ENCODE peak calls at places on chromosomes 13 and 19, in six cellular contexts. One of them, this sample, is unnamed.

GRCh38 chr13:36297259-36297599 is 385 bp downstream of the CCDC169 start:
- DNase-seq in GM12878: no peak
- DNase-seq in HCT116: no peak
- DNase-seq in HepG2: no peak
- DNase-seq in K562: no peak
- DNase-seq in H1: no peak
- DNase-seq in this sample: no peak

GRCh38 chr13:94661396-94661795 is 50.9 kb downstream of the SOX21 start:
- DNase-seq in HCT116: no peak
- DNase-seq in H1: no peak
- DNase-seq in GM12878: no peak
- DNase-seq in K562: no peak
- DNase-seq in HepG2: no peak
- DNase-seq in this sample: no peak

GRCh38 chr13:30618186-30618937 is 642 bp downstream of the USPL1 start:
- DNase-seq in H1: no peak
- DNase-seq in HCT116: no peak
- DNase-seq in K562: peak
- DNase-seq in HepG2: peak
- DNase-seq in GM12878: no peak
- DNase-seq in this sample: no peak

GRCh38 chr13:47903836-47904235 is 97.2 kb downstream of the SUCLA2 start:
- DNase-seq in HCT116: no peak
- DNase-seq in H1: no peak
- DNase-seq in GM12878: no peak
- DNase-seq in K562: no peak
- DNase-seq in HepG2: no peak
- DNase-seq in this sample: no peak

GRCh38 chr13:53250272-53250875 is 221.8 kb downstream of the OLFM4 start:
- DNase-seq in H1: no peak
- DNase-seq in HCT116: peak
- DNase-seq in GM12878: peak
- DNase-seq in HepG2: peak
- DNase-seq in K562: peak
- DNase-seq in this sample: peak

GRCh38 chr19:2072757-2073551 is 21.9 kb upstream of the MKNK2 start:
- DNase-seq in GM12878: no peak
- DNase-seq in K562: no peak
- DNase-seq in HepG2: no peak
- DNase-seq in H1: no peak
- DNase-seq in HCT116: no peak
- DNase-seq in this sample: no peak

GRCh38 chr13:114118763-114119123 is 13.7 kb downstream of the RASA3 start:
- DNase-seq in HepG2: no peak
- DNase-seq in HCT116: no peak
- DNase-seq in H1: no peak
- DNase-seq in K562: no peak
- DNase-seq in GM12878: no peak
- DNase-seq in this sample: no peak

GRCh38 chr19:17529239-17530158 is 18.1 kb downstream of the PGLS start:
- DNase-seq in H1: no peak
- DNase-seq in GM12878: no peak
- DNase-seq in K562: no peak
- DNase-seq in HCT116: no peak
- DNase-seq in HepG2: no peak
- DNase-seq in this sample: no peak

GRCh38 chr13:48531416-48532145 is 1.3 kb downstream of the RCBTB2 start:
- DNase-seq in K562: no peak
- DNase-seq in H1: no peak
- DNase-seq in HCT116: no peak
- DNase-seq in HepG2: peak
- DNase-seq in GM12878: peak
- DNase-seq in this sample: no peak

GRCh38 chr19:14450168-14450874 is 17.2 kb downstream of the PKN1 start:
- DNase-seq in HepG2: peak
- DNase-seq in K562: peak
- DNase-seq in HCT116: peak
- DNase-seq in H1: peak
- DNase-seq in GM12878: no peak
- DNase-seq in this sample: peak

GRCh38 chr19:44745386-44745831 is 3.1 kb upstream of the BCL3 start:
- DNase-seq in GM12878: no peak
- DNase-seq in H1: no peak
- DNase-seq in K562: no peak
- DNase-seq in HepG2: no peak
- DNase-seq in HCT116: peak
- DNase-seq in this sample: no peak

GRCh38 chr19:19531951-19532805 is 3.5 kb downstream of the YJEFN3 start:
- DNase-seq in K562: peak
- DNase-seq in HepG2: peak
- DNase-seq in HCT116: no peak
- DNase-seq in GM12878: no peak
- DNase-seq in H1: peak
- DNase-seq in this sample: peak

GRCh38 chr13:33870046-33870668 is 52.2 kb downstream of the RFC3 start:
- DNase-seq in K562: no peak
- DNase-seq in HCT116: no peak
- DNase-seq in HepG2: no peak
- DNase-seq in H1: no peak
- DNase-seq in GM12878: no peak
- DNase-seq in this sample: no peak

GRCh38 chr19:35144600-35145436 is 1.8 kb downstream of the FXYD7 start:
- DNase-seq in GM12878: no peak
- DNase-seq in K562: peak
- DNase-seq in H1: peak
- DNase-seq in HepG2: no peak
- DNase-seq in HCT116: no peak
- DNase-seq in this sample: peak

GRCh38 chr13:113981611-113982295 is 7.9 kb upstream of the C13orf46 start:
- DNase-seq in HCT116: no peak
- DNase-seq in HepG2: no peak
- DNase-seq in GM12878: no peak
- DNase-seq in H1: no peak
- DNase-seq in K562: no peak
- DNase-seq in this sample: no peak

GRCh38 chr19:16380943-16381755 is 56.5 kb downstream of the KLF2 start:
- DNase-seq in K562: no peak
- DNase-seq in H1: no peak
- DNase-seq in GM12878: no peak
- DNase-seq in HCT116: no peak
- DNase-seq in HepG2: no peak
- DNase-seq in this sample: no peak
- TF ChIP-seq ZNF274 in K562: no peak
- TF ChIP-seq ZNF274 in H1: no peak
- TF ChIP-seq ZNF274 in GM12878: no peak
- TF ChIP-seq ZNF274 in HCT116: no peak
- TF ChIP-seq ZNF274 in HepG2: no peak
- TF ChIP-seq ZNF274 in this sample: no peak

GRCh38 chr13:46184277-46184699 is 2.3 kb upstream of the LCP1 start:
- DNase-seq in HCT116: peak
- DNase-seq in HepG2: peak
- DNase-seq in H1: peak
- DNase-seq in K562: peak
- DNase-seq in GM12878: no peak
- DNase-seq in this sample: peak
- TF ChIP-seq ZNF274 in HCT116: no peak
- TF ChIP-seq ZNF274 in HepG2: no peak
- TF ChIP-seq ZNF274 in H1: no peak
- TF ChIP-seq ZNF274 in K562: no peak
- TF ChIP-seq ZNF274 in GM12878: no peak
- TF ChIP-seq ZNF274 in this sample: no peak

GRCh38 chr19:58473775-58474174 is 2.4 kb upstream of the ZNF446 start:
- DNase-seq in HCT116: no peak
- DNase-seq in GM12878: no peak
- DNase-seq in H1: no peak
- DNase-seq in HepG2: no peak
- DNase-seq in K562: no peak
- DNase-seq in this sample: no peak

GRCh38 chr19:58476498-58477015 is 405 bp downstream of the ZNF446 start:
- DNase-seq in HCT116: no peak
- DNase-seq in H1: no peak
- DNase-seq in GM12878: no peak
- DNase-seq in K562: peak
- DNase-seq in HepG2: peak
- DNase-seq in this sample: no peak

GRCh38 chr19:58474291-58474996 is 1.7 kb upstream of the ZNF446 start:
- DNase-seq in K562: no peak
- DNase-seq in GM12878: no peak
- DNase-seq in HCT116: no peak
- DNase-seq in H1: no peak
- DNase-seq in HepG2: no peak
- DNase-seq in this sample: no peak

GRCh38 chr19:58475714-58476497 is at the start of gene ZNF446:
- DNase-seq in HCT116: peak
- DNase-seq in HepG2: peak
- DNase-seq in GM12878: peak
- DNase-seq in H1: peak
- DNase-seq in K562: peak
- DNase-seq in this sample: peak

DNA sequence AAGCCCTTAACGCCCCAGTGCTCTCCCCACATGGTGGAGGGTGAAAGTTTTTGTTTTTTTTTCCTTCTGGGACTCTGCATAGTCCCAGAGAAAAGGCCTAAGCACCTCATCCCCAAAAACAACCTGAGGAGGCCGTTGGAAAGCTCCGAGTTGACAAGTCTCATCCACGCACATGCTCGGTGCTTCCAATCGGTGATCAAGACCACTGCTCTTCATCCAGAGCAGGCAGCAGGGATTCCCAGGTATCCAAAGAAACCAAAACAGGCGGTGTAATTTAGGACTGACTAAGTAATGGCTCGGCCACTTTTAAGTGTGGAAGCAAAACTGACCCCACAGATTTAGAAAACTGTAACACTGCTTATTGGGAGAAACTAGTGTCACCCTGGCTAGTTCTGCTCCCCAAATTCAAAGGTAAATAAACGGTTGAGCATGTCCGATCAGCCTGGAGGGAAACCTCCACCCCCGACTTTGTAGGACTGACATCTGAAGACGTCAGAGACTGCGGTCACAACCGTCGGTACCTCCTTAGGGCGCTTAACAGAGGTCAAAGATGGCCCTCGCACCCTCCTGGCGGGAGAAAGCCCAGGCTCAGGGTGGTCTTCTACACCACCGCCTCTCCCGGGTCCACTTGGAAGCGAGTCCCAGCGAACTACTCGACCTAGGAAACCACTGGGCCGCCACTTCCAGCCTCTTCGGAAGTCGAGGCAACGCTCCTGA is 997 bp upstream of the ZNF446 start:
- DNase-seq in GM12878: no peak
- DNase-seq in HepG2: no peak
- DNase-seq in K562: no peak
- DNase-seq in H1: no peak
- DNase-seq in HCT116: no peak
- DNase-seq in this sample: no peak
- TF ChIP-seq ZNF274 in GM12878: no peak
- TF ChIP-seq ZNF274 in HepG2: no peak
- TF ChIP-seq ZNF274 in K562: no peak
- TF ChIP-seq ZNF274 in H1: no peak
- TF ChIP-seq ZNF274 in HCT116: no peak
- TF ChIP-seq ZNF274 in this sample: no peak

DNA sequence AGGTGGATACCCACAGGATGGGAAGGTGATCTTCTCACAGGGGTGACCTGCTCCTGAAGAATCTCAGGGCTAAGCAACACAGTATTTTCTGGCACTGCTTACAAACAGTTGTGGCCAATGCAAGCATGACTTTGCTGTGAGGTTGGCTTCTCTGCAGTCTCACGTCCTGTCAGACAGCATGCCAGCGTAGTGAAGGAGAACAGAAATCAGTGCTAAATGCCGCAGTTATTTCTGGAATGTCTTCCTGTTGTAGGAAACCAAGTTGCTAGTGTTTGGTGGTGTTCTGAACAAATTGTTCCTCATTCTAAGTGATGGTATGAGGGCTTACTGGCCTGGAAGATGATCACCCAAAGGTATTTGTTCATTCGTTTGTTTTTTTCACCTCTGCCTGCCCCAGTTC is 320.1 kb downstream of the MTUS2 start:
- DNase-seq in K562: no peak
- DNase-seq in HCT116: no peak
- DNase-seq in GM12878: no peak
- DNase-seq in H1: no peak
- DNase-seq in HepG2: no peak
- DNase-seq in this sample: no peak
- TF ChIP-seq ZNF274 in K562: no peak
- TF ChIP-seq ZNF274 in HCT116: no peak
- TF ChIP-seq ZNF274 in GM12878: no peak
- TF ChIP-seq ZNF274 in H1: no peak
- TF ChIP-seq ZNF274 in HepG2: no peak
- TF ChIP-seq ZNF274 in this sample: no peak

This sample was measured in NT2/D1.